ENCODE peak calls at places on chromosomes 2 and 18, in four cellular contexts. X is H1, G is mucosa of descending colon, M is GM12865. O is an unnamed sample.

GRCh38 chr2:127658641-127659407 is 12.9 kb downstream of the GPR17 start:
- DNase-seq in X (no peak), G (peak), M (no peak), O (no peak)

GRCh38 chr2:9256570-9257043 is 50.0 kb downstream of the ASAP2 start:
- DNase-seq in X (no peak), G (no peak), M (no peak), O (peak)

GRCh38 chr2:52510432-52510831 is 1257.2 kb upstream of the CHAC2 start:
- DNase-seq in X (no peak), G (no peak), M (no peak), O (no peak)

GRCh38 chr2:226575928-226576327 is 223.7 kb downstream of the IRS1 start:
- DNase-seq in X (no peak), G (no peak), M (no peak), O (no peak)

GRCh38 chr2:128249555-128249954 is 69.1 kb downstream of the HS6ST1 start:
- DNase-seq in X (no peak), G (no peak), M (no peak), O (no peak)

GRCh38 chr2:118059919-118060478 is 28.3 kb upstream of the INSIG2 start:
- DNase-seq in X (no peak), G (no peak), M (peak), O (peak)

GRCh38 chr2:15748736-15749323 is 157.2 kb downstream of the DDX1 start:
- DNase-seq in X (peak), G (peak), M (peak), O (no peak)

GRCh38 chr2:111173856-111174255 is 53.1 kb downstream of the BCL2L11 start:
- DNase-seq in X (no peak), G (no peak), M (no peak), O (no peak)

GRCh38 chr18:10374615-10375295 is 79.7 kb upstream of the APCDD1 start:
- DNase-seq in X (no peak), G (no peak), M (no peak), O (no peak)

GRCh38 chr2:106542730-106543359 is 55.7 kb downstream of the CD8B2 start:
- DNase-seq in X (peak), G (peak), M (peak), O (peak)

GRCh38 chr2:85390941-85391669 is 19.1 kb downstream of the CAPG start:
- DNase-seq in X (peak), G (peak), M (peak), O (no peak)

GRCh38 chr2:72718906-72719305 is 106.9 kb downstream of the EXOC6B start:
- DNase-seq in X (no peak), G (no peak), M (no peak), O (peak)

GRCh38 chr2:144942516-144943256 is 422.8 kb upstream of the ZEB2 start:
- DNase-seq in X (no peak), G (peak), M (no peak), O (no peak)

GRCh38 chr2:242020196-242021004 is 150.9 kb downstream of the RTP5 start:
- DNase-seq in X (no peak), G (no peak), M (no peak), O (no peak)

GRCh38 chr2:164913640-164914346 is 41.5 kb downstream of the SLC38A11 start:
- DNase-seq in X (no peak), G (no peak), M (no peak), O (no peak)

GRCh38 chr2:40352321-40353099 is 99.4 kb downstream of the SLC8A1 start:
- DNase-seq in X (no peak), G (no peak), M (no peak), O (no peak)

GRCh38 chr18:39215920-39216319 is 1650.3 kb upstream of the CELF4 start:
- DNase-seq in X (no peak), G (no peak), M (no peak), O (no peak)

GRCh38 chr18:22585333-22585732 is 167.6 kb upstream of the CTAGE1 start:
- DNase-seq in X (no peak), G (no peak), M (no peak), O (no peak)

GRCh38 chr18:78983530-78983929 is 3.9 kb downstream of the SALL3 start:
- DNase-seq in X (no peak), G (no peak), M (no peak), O (no peak)

GRCh38 chr2:107383706-107384105 is 443.0 kb upstream of the RGPD4 start:
- DNase-seq in X (no peak), G (no peak), M (no peak), O (no peak)

GRCh38 chr18:42644729-42645131 is 470.8 kb downstream of the RIT2 start:
- DNase-seq in X (no peak), G (no peak), M (no peak), O (no peak)

GRCh38 chr2:108588070-108588668 is 53.9 kb downstream of the LIMS1 start:
- DNase-seq in X (no peak), G (no peak), M (no peak), O (no peak)

DNA sequence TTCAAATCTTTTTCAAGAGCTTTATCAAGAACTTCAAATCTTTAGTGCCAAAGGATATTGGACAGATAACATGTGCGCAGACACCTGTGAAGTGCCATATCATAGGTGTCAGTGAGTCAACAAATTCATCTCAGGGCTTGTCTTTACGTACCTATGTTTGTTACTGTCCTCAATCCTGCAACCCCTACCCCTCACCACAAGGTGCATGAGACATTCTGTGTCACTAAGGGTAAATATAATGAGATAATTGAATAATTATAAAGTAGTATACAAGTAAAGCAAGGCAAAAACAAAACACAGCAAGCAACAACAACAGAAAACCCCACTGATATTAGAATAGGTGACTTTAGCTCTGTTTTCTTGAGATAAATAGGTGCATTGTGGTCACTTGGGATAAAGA is 1495.8 kb upstream of the TMEFF2 start:
- DNase-seq in X (no peak), G (no peak), M (no peak), O (no peak)
- TF ChIP-seq CTCF in X (no peak), G (no peak), M (no peak), O (no peak)

GRCh38 chr2:133581027-133581760 is 12.9 kb upstream of the NCKAP5 start:
- DNase-seq in X (no peak), G (no peak), M (no peak), O (no peak)
- TF ChIP-seq CTCF in X (peak), G (no peak), M (no peak), O (no peak)

DNA sequence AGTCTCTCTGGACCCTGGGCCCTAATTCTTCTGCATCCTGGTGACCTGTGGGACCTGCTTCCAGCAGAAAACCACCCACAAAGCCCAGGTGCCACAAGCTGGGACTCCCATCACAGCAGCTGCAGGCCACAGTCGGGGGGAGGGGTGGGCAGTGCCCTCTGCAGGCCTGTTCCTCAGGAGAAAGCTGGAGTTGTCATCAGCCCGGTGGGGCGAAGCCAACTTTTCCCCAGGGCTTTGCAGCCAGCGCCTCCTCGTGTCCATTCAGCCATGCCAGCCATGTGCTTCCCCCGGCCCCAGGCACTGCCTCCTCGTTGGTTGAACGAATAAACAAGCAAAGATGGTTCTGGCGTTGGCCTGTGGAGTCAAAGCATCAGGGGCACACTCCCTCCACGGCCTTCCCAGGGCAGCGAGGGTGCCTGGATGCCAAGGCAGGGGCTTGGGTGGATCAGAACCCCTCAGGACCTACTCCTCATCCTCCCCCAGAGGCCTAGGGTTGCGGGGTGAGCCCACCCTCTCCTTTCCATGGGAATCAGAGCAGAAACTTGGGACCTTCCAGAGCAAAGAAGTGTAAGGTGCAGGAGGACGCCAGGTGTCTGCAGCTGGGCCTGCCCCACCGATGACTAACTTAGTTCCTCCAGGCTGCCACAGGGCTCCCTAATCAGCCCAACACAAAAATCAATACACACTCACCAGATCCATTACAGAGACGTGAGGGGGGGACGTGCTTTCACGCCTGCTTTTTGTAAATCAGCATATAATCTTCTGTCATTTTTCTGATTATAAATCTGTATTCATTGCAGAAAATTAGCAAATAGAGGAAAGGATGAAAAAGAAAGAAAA is 75.7 kb upstream of the RAB6C start:
- DNase-seq in X (no peak), G (no peak), M (no peak), O (no peak)
- TF ChIP-seq CTCF in X (peak), G (no peak), M (no peak), O (no peak)

DNA sequence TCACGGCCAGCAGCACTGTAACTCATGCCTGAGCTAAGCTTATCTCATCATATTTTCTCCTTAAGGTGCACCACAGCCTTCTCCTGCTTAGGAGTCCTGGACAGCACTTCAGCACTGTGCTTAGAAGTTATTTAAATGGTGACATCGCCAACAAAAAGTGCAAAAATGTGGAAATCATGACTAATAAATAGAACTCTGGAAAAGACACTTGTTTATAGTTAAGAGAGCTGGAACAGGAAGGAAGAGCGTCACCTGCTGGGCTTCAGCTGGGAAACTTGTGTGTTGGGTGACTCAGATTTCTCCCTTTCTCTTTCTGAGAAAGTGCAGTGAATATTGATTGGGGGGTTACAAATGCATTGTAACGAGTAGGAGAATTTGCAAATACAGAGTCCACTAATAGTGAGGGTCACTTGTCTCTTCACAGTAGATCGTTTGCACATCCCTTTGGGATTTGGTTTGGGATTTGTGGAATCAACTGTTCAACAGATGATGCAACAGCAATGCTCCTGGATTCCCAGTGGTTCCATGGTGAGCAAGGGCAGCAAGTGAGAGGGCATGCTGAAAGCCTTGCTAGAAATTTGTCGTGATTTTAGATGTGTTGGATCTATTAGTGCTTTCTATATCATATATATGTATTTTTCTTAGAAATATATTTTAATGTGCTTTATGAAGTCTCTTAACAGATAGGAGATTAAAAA is 84.2 kb downstream of the DOK6 start:
- DNase-seq in X (no peak), G (no peak), M (peak), O (no peak)
- TF ChIP-seq CTCF in X (peak), G (no peak), M (peak), O (no peak)